ENCODE peak calls at places on chromosome 17, in four cellular contexts. J, I, O and L are unnamed samples.

GRCh38 chr17:50604470-50604869 is 30.2 kb upstream of the ABCC3 start:
- DNase-seq in J (no peak), I (peak), O (no peak), L (no peak)

GRCh38 chr17:57084802-57085447 is at the start of gene AKAP1:
- DNase-seq in J (peak), I (peak), O (peak), L (peak)

GRCh38 chr17:28812980-28813377 is 29.6 kb downstream of the FAM222B start:
- DNase-seq in J (no peak), I (no peak), O (no peak), L (no peak)

GRCh38 chr17:72123964-72124791 is 3.4 kb downstream of the SOX9 start:
- DNase-seq in J (no peak), I (no peak), O (no peak), L (no peak)

GRCh38 chr17:15023589-15023988 is 241.5 kb downstream of the PMP22 start:
- DNase-seq in J (peak), I (no peak), O (no peak), L (no peak)

GRCh38 chr17:69302682-69303081 is 24.3 kb downstream of the ABCA5 start:
- DNase-seq in J (no peak), I (no peak), O (no peak), L (no peak)

GRCh38 chr17:21194210-21194609 is 19.8 kb downstream of the TMEM11 start:
- DNase-seq in J (no peak), I (peak), O (no peak), L (no peak)

GRCh38 chr17:2855063-2855600 is 58.9 kb downstream of the RAP1GAP2 start:
- DNase-seq in J (no peak), I (no peak), O (no peak), L (no peak)

GRCh38 chr17:64459284-64459747 is 10.4 kb downstream of the MILR1 start:
- DNase-seq in J (no peak), I (peak), O (no peak), L (no peak)

GRCh38 chr17:4073983-4074830 is 68.6 kb downstream of the ZZEF1 start:
- DNase-seq in J (peak), I (no peak), O (no peak), L (peak)

GRCh38 chr17:49117581-49118230 is 14.9 kb upstream of the B4GALNT2 start:
- DNase-seq in J (no peak), I (no peak), O (no peak), L (no peak)

GRCh38 chr17:76009447-76009846 is 8.8 kb downstream of the CDK3 start:
- DNase-seq in J (no peak), I (no peak), O (no peak), L (no peak)

GRCh38 chr17:44345497-44346026 is 460 bp downstream of the GRN start:
- DNase-seq in J (peak), I (peak), O (peak), L (peak)

GRCh38 chr17:40532520-40533253 is 31.3 kb upstream of the TNS4 start:
- DNase-seq in J (peak), I (peak), O (peak), L (no peak)

GRCh38 chr17:63381101-63381729 is 64.9 kb downstream of the CYB561 start:
- DNase-seq in J (peak), I (peak), O (no peak), L (no peak)

GRCh38 chr17:17545031-17545820 is 46.3 kb downstream of the PEMT start:
- DNase-seq in J (no peak), I (peak), O (no peak), L (no peak)

GRCh38 chr17:83009414-83010322 is 69.7 kb upstream of the METRNL start:
- DNase-seq in J (no peak), I (no peak), O (no peak), L (no peak)

GRCh38 chr17:38893612-38894011 is 23.8 kb downstream of the LASP1 start:
- DNase-seq in J (no peak), I (peak), O (peak), L (peak)

GRCh38 chr17:81557276-81558114 is 5.3 kb upstream of the FAAP100 start:
- DNase-seq in J (no peak), I (no peak), O (no peak), L (no peak)

GRCh38 chr17:50505731-50506130 is 2.5 kb upstream of the MYCBPAP start:
- DNase-seq in J (no peak), I (no peak), O (no peak), L (no peak)

GRCh38 chr17:61201211-61201610 is 198.4 kb upstream of the TBX2 start:
- DNase-seq in J (no peak), I (peak), O (no peak), L (no peak)

GRCh38 chr17:69763503-69763902 is 311.5 kb upstream of the KCNJ16 start:
- DNase-seq in J (no peak), I (peak), O (no peak), L (no peak)

GRCh38 chr17:55157165-55157564 is 107.6 kb upstream of the HLF start:
- DNase-seq in J (no peak), I (peak), O (no peak), L (no peak)

GRCh38 chr17:6558932-6559752 is 2.8 kb upstream of the PITPNM3 start:
- DNase-seq in J (no peak), I (no peak), O (no peak), L (no peak)

GRCh38 chr17:81509048-81509686 is 3.4 kb downstream of the ACTG1 start:
- DNase-seq in J (peak), I (no peak), O (no peak), L (no peak)

GRCh38 chr17:14525551-14526455 is 224.9 kb downstream of the HS3ST3B1 start:
- DNase-seq in J (no peak), I (no peak), O (no peak), L (no peak)

GRCh38 chr17:3818786-3819185 is 17.8 kb upstream of the ITGAE start:
- DNase-seq in J (no peak), I (peak), O (no peak), L (no peak)